ENCODE peak calls at places on chromosomes 6 and 20, in seven cellular contexts. A is pancreas; L is Panc1; F is psoas muscle; G is CD8-positive, alpha-beta T cell; S is GM12878; N is GM23338. C is an unnamed sample. For H3K36me3 and H3K4me1, the result is how much of the 10 kb centered on the place peaks cover.

GRCh38 chr6:7572213-7572943 is 17.6 kb upstream of the SNRNP48 start:
- ATAC-seq in A (no peak), L (no peak), F (no peak), G (no peak), S (no peak), N (no peak), C (no peak)

GRCh38 chr20:34938466-34939163 is 17.0 kb downstream of the GSS start:
- ATAC-seq in A (peak), L (no peak), F (peak), G (no peak), S (no peak), N (no peak), C (peak)

GRCh38 chr6:164151161-164151728 is 736.7 kb downstream of the QKI start:
- ATAC-seq in A (no peak), L (no peak), F (peak), G (no peak), S (no peak), N (peak), C (no peak)

GRCh38 chr20:17833036-17833674 is 133.4 kb downstream of the BANF2 start:
- ATAC-seq in A (no peak), L (no peak), F (no peak), G (no peak), S (no peak), N (no peak), C (no peak)

GRCh38 chr6:96721227-96721626 is 116.0 kb downstream of the GPR63 start:
- ATAC-seq in A (no peak), L (no peak), F (no peak), G (no peak), S (no peak), N (no peak), C (no peak)

GRCh38 chr20:54598351-54598750 is 123.0 kb downstream of the DOK5 start:
- ATAC-seq in A (no peak), L (no peak), F (no peak), G (no peak), S (no peak), N (no peak), C (no peak)

GRCh38 chr6:170159040-170159965 is 131.6 kb downstream of the DLL1 start:
- ATAC-seq in A (no peak), L (no peak), F (no peak), G (no peak), S (no peak), N (no peak), C (no peak)

GRCh38 chr6:11122380-11122779 is 10.9 kb upstream of the ERVFRD-1 start:
- ATAC-seq in A (no peak), L (no peak), F (no peak), G (no peak), S (no peak), N (no peak), C (no peak)

GRCh38 chr6:106997392-106998257 is 23.1 kb upstream of the CD24 start:
- ATAC-seq in A (peak), L (peak), F (no peak), G (peak), S (peak), N (peak), C (no peak)

GRCh38 chr6:82362868-82363267 is 749 bp upstream of the TPBG start:
- ATAC-seq in A (no peak), L (no peak), F (no peak), G (no peak), S (no peak), N (no peak), C (no peak)

GRCh38 chr20:50399003-50399916 is 110.9 kb upstream of the PTPN1 start:
- ATAC-seq in A (peak), L (no peak), F (peak), G (no peak), S (no peak), N (no peak), C (peak)

GRCh38 chr6:133623065-133623464 is 265.8 kb upstream of the TCF21 start:
- ATAC-seq in A (no peak), L (no peak), F (peak), G (no peak), S (no peak), N (no peak), C (peak)

GRCh38 chr6:6688283-6688682 is 99.8 kb downstream of the LY86 start:
- ATAC-seq in A (no peak), L (no peak), F (no peak), G (no peak), S (no peak), N (no peak), C (no peak)

GRCh38 chr6:132734694-132735236 is 20.9 kb upstream of the VNN1 start:
- ATAC-seq in A (peak), L (no peak), F (peak), G (no peak), S (peak), N (no peak), C (peak)

GRCh38 chr6:30007132-30007764 is 53.8 kb upstream of the POLR1H start:
- ATAC-seq in A (peak), L (peak), F (peak), G (peak), S (no peak), N (peak), C (no peak)

GRCh38 chr6:105628156-105628860 is 225.4 kb upstream of the PREP start:
- ATAC-seq in A (no peak), L (no peak), F (no peak), G (no peak), S (no peak), N (no peak), C (no peak)

GRCh38 chr20:9093203-9093962 is 24.5 kb downstream of the PLCB4 start:
- ATAC-seq in A (no peak), L (no peak), F (no peak), G (no peak), S (no peak), N (no peak), C (peak)

GRCh38 chr6:25172819-25173218 is 106.4 kb upstream of the CARMIL1 start:
- ATAC-seq in A (no peak), L (no peak), F (no peak), G (no peak), S (no peak), N (no peak), C (peak)

GRCh38 chr6:37956711-37957110 is 137.2 kb downstream of the ZFAND3 start:
- ATAC-seq in A (no peak), L (no peak), F (peak), G (no peak), S (no peak), N (no peak), C (no peak)

GRCh38 chr20:34621383-34622367 is 55.2 kb downstream of the PIGU start:
- ATAC-seq in A (no peak), L (no peak), F (no peak), G (no peak), S (peak), N (no peak), C (no peak)

DNA sequence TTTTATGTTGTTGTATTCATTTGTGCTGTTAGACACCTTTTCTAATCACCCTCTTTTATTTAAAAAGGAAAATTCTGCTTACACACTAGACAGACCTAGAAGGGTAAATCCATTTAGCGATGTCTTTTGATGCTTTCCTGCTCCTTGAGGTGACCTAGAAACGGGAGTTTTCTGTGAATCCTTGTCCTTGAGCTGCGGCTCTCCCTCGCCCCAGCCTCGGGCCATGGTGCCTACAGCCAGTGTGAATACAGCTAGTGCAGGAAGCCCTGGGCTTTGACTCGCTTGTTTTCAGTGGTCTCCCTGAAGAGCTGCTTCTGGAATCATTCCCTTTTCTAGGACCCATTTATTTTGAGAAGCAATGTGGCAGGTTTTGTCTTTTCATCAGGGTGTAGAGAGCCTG is 17.6 kb upstream of the ADRM1 start:
- ATAC-seq in A (no peak), L (no peak), F (no peak), G (no peak), S (no peak), N (no peak), C (no peak)
- H3K36me3 ChIP-seq in A (under half), L (under half), F (under half), G (under half), S (under half), N (under half), C (under half)

GRCh38 chr6:158640519-158640918 is 4.0 kb downstream of the DYNLT1 start:
- ATAC-seq in A (no peak), L (no peak), F (no peak), G (no peak), S (no peak), N (no peak), C (no peak)
- H3K4me3 ChIP-seq in A (no peak), L (no peak), F (no peak), G (no peak), S (no peak), N (no peak), C (no peak)

DNA sequence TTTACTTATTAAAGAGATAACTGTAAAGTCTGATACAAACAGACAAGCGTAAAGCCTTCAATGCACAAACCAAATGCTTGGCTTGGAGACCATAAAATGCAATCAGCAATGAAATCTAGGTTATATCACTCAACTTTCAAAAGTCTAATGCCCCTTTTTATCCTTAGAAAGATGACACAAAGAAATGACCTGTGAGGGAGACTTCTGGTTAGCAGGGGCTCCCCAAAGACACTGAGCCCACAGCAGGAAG is 88.4 kb downstream of the HIVEP2 start:
- ATAC-seq in A (no peak), L (no peak), F (no peak), G (no peak), S (no peak), N (no peak), C (no peak)
- H3K4me1 ChIP-seq in A (under half), L (under half), F (half or more), G (half or more), S (half or more), N (under half), C (under half)

GRCh38 chr6:150967910-150968309 is 102.4 kb downstream of the MTHFD1L start:
- ATAC-seq in A (no peak), L (no peak), F (no peak), G (no peak), S (no peak), N (no peak), C (no peak)

GRCh38 chr6:150967381-150967780 is 101.9 kb downstream of the MTHFD1L start:
- ATAC-seq in A (no peak), L (peak), F (no peak), G (no peak), S (no peak), N (no peak), C (no peak)

GRCh38 chr6:150966786-150967185 is 101.3 kb downstream of the MTHFD1L start:
- ATAC-seq in A (no peak), L (no peak), F (no peak), G (no peak), S (no peak), N (no peak), C (no peak)

GRCh38 chr6:150971230-150971629 is 105.7 kb downstream of the MTHFD1L start:
- ATAC-seq in A (no peak), L (no peak), F (no peak), G (no peak), S (no peak), N (no peak), C (no peak)

DNA sequence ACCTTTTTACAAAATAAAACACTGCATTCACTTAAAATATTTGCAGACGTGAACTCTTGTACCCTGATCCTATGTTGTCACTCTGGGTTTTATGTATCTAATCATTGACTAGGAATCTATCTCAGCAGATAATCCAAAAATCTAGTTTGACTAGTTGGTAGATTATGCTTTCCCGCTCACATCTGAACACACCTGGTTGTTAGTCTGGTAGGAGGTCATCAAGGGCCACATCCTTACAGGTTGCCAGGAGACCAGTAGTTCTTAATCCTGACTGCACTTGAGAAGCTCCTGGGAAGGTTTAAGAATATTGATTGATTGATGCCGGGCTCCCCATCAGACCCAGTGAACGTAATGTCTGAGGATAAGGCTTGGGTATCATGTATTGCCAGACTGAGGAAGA is 104.4 kb downstream of the MTHFD1L start:
- ATAC-seq in A (no peak), L (no peak), F (no peak), G (no peak), S (no peak), N (no peak), C (no peak)
- H3K36me3 ChIP-seq in A (under half), L (under half), F (under half), G (under half), S (under half), N (under half), C (under half)

GRCh38 chr6:124964764-124965105 is 2.5 kb downstream of the RNF217 start:
- ATAC-seq in A (no peak), L (no peak), F (no peak), G (no peak), S (no peak), N (no peak), C (no peak)
- H3K4me3 ChIP-seq in A (no peak), L (peak), F (peak), G (no peak), S (no peak), N (peak), C (peak)

DNA sequence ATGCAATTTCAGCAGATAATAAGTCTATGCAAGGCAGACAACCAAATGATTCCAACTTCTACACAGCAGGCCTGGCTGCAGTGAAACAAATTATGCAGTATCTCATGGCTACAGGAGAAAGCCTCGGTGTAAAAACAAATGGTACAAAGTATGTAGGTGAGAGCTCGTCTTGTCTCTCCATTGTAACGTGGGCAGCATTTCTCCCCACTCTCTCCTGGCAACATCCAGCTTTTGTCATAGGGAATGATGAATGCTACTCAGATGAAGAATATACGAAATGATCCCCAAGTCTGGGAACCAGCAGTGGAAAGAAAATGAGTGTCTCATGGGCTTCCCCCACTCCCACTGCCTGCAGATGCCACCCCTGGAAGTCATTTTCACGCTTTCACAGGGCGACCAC is 32.4 kb downstream of the FYN start:
- ATAC-seq in A (no peak), L (no peak), F (no peak), G (no peak), S (no peak), N (no peak), C (no peak)
- H3K4me1 ChIP-seq in A (under half), L (under half), F (under half), G (half or more), S (half or more), N (under half), C (under half)

DNA sequence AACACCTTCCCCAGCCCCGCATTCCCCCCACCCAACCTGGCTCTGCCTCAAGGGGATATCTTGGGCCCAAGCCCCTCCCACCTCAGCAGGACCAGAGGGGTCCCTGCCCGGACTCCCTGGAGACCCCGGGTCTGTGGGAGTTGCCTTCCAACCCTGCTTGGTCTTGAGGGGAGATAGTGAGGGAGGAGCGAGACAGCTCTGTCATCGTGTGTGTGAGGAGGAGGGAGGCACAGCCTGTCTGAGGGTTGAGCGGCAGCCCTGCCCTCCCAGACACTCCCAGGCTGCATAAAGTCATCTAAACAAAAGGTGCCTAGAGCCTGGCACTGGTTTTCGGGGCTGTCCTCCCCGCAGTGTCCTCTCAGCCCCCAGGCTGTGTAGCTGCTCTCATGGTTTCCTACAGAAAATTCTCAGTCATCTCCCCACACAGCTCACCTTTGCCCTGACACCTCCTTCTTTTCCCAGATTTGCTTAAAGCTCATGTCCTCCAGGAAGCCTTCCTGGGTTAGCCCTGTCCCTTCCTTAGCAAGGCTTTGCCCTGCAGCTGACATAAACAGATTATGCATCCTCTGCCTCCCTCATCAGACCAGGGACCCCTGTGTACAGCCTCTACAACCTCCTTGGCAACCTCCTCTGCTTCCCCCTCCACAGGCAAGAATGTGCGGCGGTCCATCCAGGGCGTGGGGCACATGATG is 40.0 kb downstream of the UQCC2 start:
- ATAC-seq in A (no peak), L (no peak), F (no peak), G (no peak), S (no peak), N (peak), C (no peak)
- H3K36me3 ChIP-seq in A (under half), L (under half), F (under half), G (half or more), S (under half), N (under half), C (half or more)